ENCODE peak calls at places on chromosomes 3 and 15, in five cellular contexts. Z is WERI-Rb-1, S is OCI-LY7, U is HL-60, J is RWPE1. I is an unnamed sample.

GRCh38 chr3:71690222-71690821 is 34.9 kb downstream of the EIF4E3 start:
- DNase-seq in Z (peak), J (peak), S (no peak), U (no peak), I (no peak)

GRCh38 chr3:132569580-132569979 is 27.5 kb upstream of the ACKR4 start:
- DNase-seq in U (no peak), S (no peak), J (no peak), Z (no peak), I (no peak)

GRCh38 chr3:11391930-11392688 is 119.9 kb downstream of the ATG7 start:
- DNase-seq in J (peak), S (no peak), U (no peak), Z (no peak), I (no peak)

GRCh38 chr3:178060406-178060805 is 475.8 kb upstream of the KCNMB2 start:
- DNase-seq in J (no peak), S (no peak), Z (no peak), U (no peak), I (no peak)

GRCh38 chr3:196168808-196169391 is 42.3 kb downstream of the ZDHHC19 start:
- DNase-seq in Z (no peak), J (no peak), U (no peak), S (no peak), I (no peak)

GRCh38 chr3:157427906-157428305 is 8.7 kb upstream of the PTX3 start:
- DNase-seq in U (no peak), S (no peak), Z (no peak), J (no peak), I (no peak)

GRCh38 chr15:40328176-40328575 is 4.7 kb downstream of the INAFM2 start:
- DNase-seq in S (no peak), Z (no peak), J (peak), U (no peak), I (no peak)

GRCh38 chr3:88617283-88617682 is 467.5 kb downstream of the C3orf38 start:
- DNase-seq in U (peak), Z (no peak), J (no peak), S (no peak), I (no peak)

GRCh38 chr15:58332676-58333400 is 99.0 kb upstream of the LIPC start:
- DNase-seq in S (no peak), J (no peak), Z (no peak), U (no peak), I (no peak)

GRCh38 chr3:186207515-186207914 is 98.6 kb upstream of the ETV5 start:
- DNase-seq in J (no peak), U (no peak), S (no peak), Z (no peak), I (no peak)

GRCh38 chr3:69505770-69506407 is 120.0 kb upstream of the FRMD4B start:
- DNase-seq in U (no peak), Z (no peak), J (no peak), S (no peak), I (no peak)

GRCh38 chr3:94525039-94525438 is 462.2 kb downstream of the NSUN3 start:
- DNase-seq in S (no peak), J (no peak), U (no peak), Z (peak), I (no peak)

GRCh38 chr15:92538115-92538514 is 117.5 kb downstream of the FAM174B start:
- DNase-seq in U (no peak), Z (no peak), J (no peak), S (no peak), I (no peak)

GRCh38 chr3:111989061-111989678 is 9.6 kb upstream of the TAGLN3 start:
- DNase-seq in S (peak), U (no peak), J (no peak), Z (no peak), I (no peak)

GRCh38 chr15:100215031-100215842 is 126.5 kb downstream of the ADAMTS17 start:
- DNase-seq in Z (no peak), S (no peak), J (no peak), U (no peak), I (no peak)

GRCh38 chr3:111723293-111723963 is 128.3 kb upstream of the ZBED2 start:
- DNase-seq in Z (no peak), U (no peak), J (no peak), S (no peak), I (no peak)

GRCh38 chr3:69353492-69353891 is 32.4 kb downstream of the FRMD4B start:
- DNase-seq in U (peak), S (no peak), J (no peak), Z (no peak), I (peak)

GRCh38 chr15:62726461-62726860 is 316.1 kb upstream of the TPM1 start:
- DNase-seq in S (no peak), J (no peak), Z (no peak), U (no peak), I (no peak)

GRCh38 chr15:47741907-47742306 is 24.6 kb downstream of the SEMA6D start:
- DNase-seq in J (no peak), U (no peak), S (no peak), Z (no peak), I (no peak)

GRCh38 chr15:26449296-26449695 is 323.6 kb downstream of the GABRB3 start:
- DNase-seq in U (no peak), Z (no peak), S (no peak), J (no peak), I (no peak)

GRCh38 chr3:167700046-167700445 is 34.6 kb downstream of the PDCD10 start:
- DNase-seq in J (no peak), S (no peak), U (no peak), Z (no peak), I (no peak)

GRCh38 chr3:14766428-14767244 is 52.1 kb upstream of the FGD5 start:
- DNase-seq in U (no peak), Z (no peak), J (no peak), S (no peak), I (no peak)

GRCh38 chr3:191476053-191476787 is 15.3 kb downstream of the PYDC2 start:
- DNase-seq in S (no peak), U (no peak), Z (no peak), J (no peak), I (no peak)

GRCh38 chr3:52827441-52827840 is 3.0 kb downstream of the ITIH4 start:
- DNase-seq in J (no peak), S (no peak), Z (no peak), U (no peak), I (no peak)

GRCh38 chr3:104947946-104948345 is 418.8 kb upstream of the ALCAM start:
- DNase-seq in U (no peak), J (no peak), Z (no peak), S (no peak), I (no peak)

DNA sequence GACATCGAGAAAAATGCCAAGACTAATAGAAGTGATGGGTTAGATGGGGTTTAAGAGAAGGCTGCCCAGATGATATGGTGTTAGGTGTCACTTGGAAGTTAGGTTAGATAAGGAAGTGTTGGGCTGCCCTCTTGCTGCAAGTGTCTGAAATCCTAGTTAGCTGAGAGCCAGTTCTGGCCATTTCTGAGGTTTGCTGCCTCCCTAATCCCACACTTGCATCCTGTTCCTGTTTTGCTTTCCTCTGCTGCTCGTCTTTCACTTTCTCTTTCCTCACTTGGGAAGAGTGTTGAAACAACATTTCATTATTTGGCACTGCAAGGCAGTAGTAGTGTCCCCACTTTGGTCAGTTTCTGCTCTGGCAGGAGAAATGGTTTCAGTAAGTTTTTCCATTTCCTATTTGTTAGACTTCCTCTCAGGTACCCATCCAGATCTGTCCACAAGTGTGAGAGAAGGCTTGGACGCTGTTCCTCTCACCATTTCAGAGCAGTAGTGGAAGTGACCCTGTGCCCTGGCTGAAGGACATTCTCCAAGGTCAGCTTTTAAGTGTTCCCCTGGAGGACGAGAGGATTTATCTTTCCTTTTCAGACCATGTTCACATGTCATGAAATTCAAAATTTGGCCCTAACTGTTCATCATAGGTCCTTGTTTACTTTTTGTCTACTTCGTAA is 93.3 kb downstream of the ADAMTSL3 start:
- DNase-seq in Z (no peak), U (no peak), J (peak), S (no peak), I (no peak)
- TF ChIP-seq CTCF in Z (peak), U (no peak), J (peak), S (no peak), I (no peak)

GRCh38 chr3:36991923-36992805 is 767 bp downstream of the EPM2AIP1 start:
- DNase-seq in S (peak), Z (no peak), U (peak), J (peak), I (peak)

GRCh38 chr3:36989568-36989967 is 3.4 kb downstream of the EPM2AIP1 start:
- DNase-seq in S (no peak), U (no peak), Z (no peak), J (no peak), I (no peak)

GRCh38 chr3:36991147-36991546 is 1.8 kb downstream of the EPM2AIP1 start:
- DNase-seq in Z (no peak), J (no peak), S (peak), U (no peak), I (no peak)

GRCh38 chr3:36993326-36994283 is at the start of gene MLH1:
- DNase-seq in Z (peak), U (peak), J (peak), S (peak), I (peak)

GRCh38 chr3:36992806-36993325 is at the start of gene EPM2AIP1:
- DNase-seq in S (no peak), Z (no peak), J (peak), U (no peak), I (peak)
- TF ChIP-seq CTCF in S (peak), Z (no peak), J (peak), U (no peak), I (no peak)

GRCh38 chr3:127746400-127747057 is 73.8 kb downstream of the ABTB1 start:
- DNase-seq in U (no peak), S (no peak), J (no peak), Z (no peak), I (no peak)
- TF ChIP-seq CTCF in U (no peak), S (peak), J (no peak), Z (peak), I (no peak)

GRCh38 chr3:16503191-16503776 is 10.2 kb downstream of the RFTN1 start:
- DNase-seq in Z (no peak), S (no peak), J (no peak), U (no peak), I (no peak)

GRCh38 chr3:16504692-16505091 is 8.8 kb downstream of the RFTN1 start:
- DNase-seq in J (no peak), U (no peak), S (no peak), Z (no peak), I (no peak)

GRCh38 chr3:16502347-16502908 is 11.1 kb downstream of the RFTN1 start:
- DNase-seq in S (no peak), J (no peak), Z (no peak), U (no peak), I (no peak)

GRCh38 chr3:16506451-16506850 is 7.0 kb downstream of the RFTN1 start:
- DNase-seq in U (no peak), Z (no peak), J (no peak), S (no peak), I (no peak)

DNA sequence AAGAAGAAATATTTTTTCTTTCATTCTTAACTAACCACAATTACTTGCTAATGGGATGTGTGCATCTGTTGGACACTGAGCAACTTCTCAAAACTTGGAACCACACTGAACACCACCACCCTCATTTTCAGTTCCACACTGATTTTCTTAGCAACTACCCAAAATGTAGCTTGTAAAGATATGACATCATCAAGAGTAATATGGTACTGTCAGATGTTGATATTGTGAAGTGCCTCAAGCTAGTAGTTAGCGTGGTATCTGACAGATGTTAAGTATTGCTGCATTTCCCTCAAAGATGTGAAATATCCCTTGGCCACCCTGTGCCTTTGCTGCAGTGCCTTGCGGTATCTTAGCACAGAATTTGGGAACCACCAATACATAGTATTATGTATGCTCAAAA is 9.3 kb downstream of the RFTN1 start:
- DNase-seq in U (peak), S (peak), J (no peak), Z (no peak), I (peak)
- TF ChIP-seq CTCF in U (no peak), S (no peak), J (no peak), Z (no peak), I (no peak)

GRCh38 chr3:170021083-170021482 is 16.7 kb upstream of the GPR160 start:
- DNase-seq in U (no peak), J (no peak), Z (no peak), S (peak), I (no peak)
- TF ChIP-seq CTCF in U (no peak), J (no peak), Z (no peak), S (peak), I (no peak)

GRCh38 chr3:148467341-148467740 is 230.4 kb upstream of the AGTR1 start:
- DNase-seq in S (no peak), J (no peak), Z (no peak), U (no peak), I (no peak)
- TF ChIP-seq CTCF in S (no peak), J (no peak), Z (no peak), U (no peak), I (no peak)

GRCh38 chr3:4310971-4311370 is 7.8 kb downstream of the SETMAR start:
- DNase-seq in U (no peak), S (no peak), J (no peak), Z (no peak), I (no peak)

GRCh38 chr3:4313606-4314308 is 10.6 kb downstream of the SETMAR start:
- DNase-seq in S (no peak), J (peak), U (no peak), Z (no peak), I (no peak)

GRCh38 chr3:4309476-4310121 is 6.4 kb downstream of the SETMAR start:
- DNase-seq in Z (no peak), J (no peak), S (no peak), U (peak), I (no peak)

GRCh38 chr3:4311496-4311895 is 8.3 kb downstream of the SETMAR start:
- DNase-seq in S (no peak), Z (no peak), U (no peak), J (no peak), I (no peak)

DNA sequence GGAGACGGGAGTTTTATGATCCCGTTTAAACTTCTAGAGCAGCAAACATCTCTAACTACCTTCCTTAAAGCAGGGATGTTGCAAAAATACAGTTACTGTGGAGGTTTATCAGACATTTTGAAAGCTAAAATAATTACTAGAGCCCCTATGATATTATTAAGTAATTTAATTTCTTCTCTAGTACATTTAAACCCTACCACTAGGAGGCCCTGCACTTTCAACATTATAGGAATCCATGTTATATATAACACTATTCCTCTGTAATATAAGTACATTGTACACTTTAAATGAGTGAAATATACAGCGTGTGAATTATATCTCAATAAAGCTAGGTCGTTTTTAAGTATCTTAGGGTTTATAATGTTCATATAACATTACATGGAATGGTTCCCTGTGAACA is 11.5 kb downstream of the SETMAR start:
- DNase-seq in U (no peak), S (peak), J (no peak), Z (no peak), I (no peak)
- TF ChIP-seq CTCF in U (no peak), S (peak), J (peak), Z (no peak), I (peak)

GRCh38 chr3:137032465-137033120 is 74.8 kb downstream of the IL20RB start:
- DNase-seq in J (peak), S (peak), Z (peak), U (peak), I (peak)

GRCh38 chr3:137041251-137041650 is 83.5 kb downstream of the IL20RB start:
- DNase-seq in S (no peak), U (no peak), Z (no peak), J (no peak), I (no peak)

GRCh38 chr3:137039570-137039969 is 81.8 kb downstream of the IL20RB start:
- DNase-seq in S (no peak), Z (no peak), J (no peak), U (no peak), I (no peak)

GRCh38 chr3:137035631-137036030 is 77.8 kb downstream of the IL20RB start:
- DNase-seq in S (peak), J (no peak), Z (peak), U (no peak), I (no peak)
- TF ChIP-seq CTCF in S (peak), J (no peak), Z (peak), U (no peak), I (no peak)

DNA sequence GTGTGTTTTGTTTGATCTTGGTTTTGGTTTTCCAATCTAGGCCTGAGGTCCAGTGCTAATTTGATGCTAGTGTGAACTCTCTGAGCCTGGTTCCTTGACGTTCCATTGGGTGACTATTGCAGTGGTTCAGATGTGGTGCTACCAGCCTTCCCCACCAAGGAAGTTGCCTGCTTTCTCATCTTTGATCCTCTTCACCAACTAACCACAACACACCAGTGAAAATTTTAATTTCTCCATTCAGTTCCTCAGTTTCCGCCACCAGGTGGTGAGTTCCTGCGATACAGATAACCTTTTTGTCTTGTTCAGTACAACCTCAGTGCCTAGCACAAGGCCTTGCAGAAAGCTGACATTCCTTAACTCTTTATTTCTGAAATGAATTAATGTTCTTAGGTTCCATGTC is 337.4 kb upstream of the TPRG1 start:
- DNase-seq in U (no peak), S (peak), J (no peak), Z (no peak), I (no peak)
- TF ChIP-seq CTCF in U (no peak), S (peak), J (no peak), Z (no peak), I (no peak)